ENCODE peak calls at places on chromosomes 3 and 15, in nine cellular contexts. One of them, this sample, is unnamed.

GRCh38 chr3:72068621-72069020 is 283.7 kb upstream of the PROK2 start:
- DNase-seq in bronchial epithelial cell: no peak
- DNase-seq in omental fat pad: no peak
- DNase-seq in B cell: no peak
- DNase-seq in transverse colon: no peak
- DNase-seq in mucosa of descending colon: no peak
- DNase-seq in nephron progenitor cell: no peak
- DNase-seq in BJ: no peak
- DNase-seq in cardiac fibroblast: peak; percentile 24
- DNase-seq in this sample: no peak

GRCh38 chr15:72515591-72516389 is 41.7 kb downstream of the ARIH1 start:
- DNase-seq in bronchial epithelial cell: no peak
- DNase-seq in omental fat pad: no peak
- DNase-seq in B cell: no peak
- DNase-seq in transverse colon: no peak
- DNase-seq in mucosa of descending colon: no peak
- DNase-seq in nephron progenitor cell: no peak
- DNase-seq in BJ: peak; percentile 24
- DNase-seq in cardiac fibroblast: peak; percentile 35
- DNase-seq in this sample: no peak

GRCh38 chr3:192825657-192826200 is 91.9 kb downstream of the MB21D2 start:
- DNase-seq in bronchial epithelial cell: peak; percentile 76
- DNase-seq in omental fat pad: no peak
- DNase-seq in B cell: no peak
- DNase-seq in transverse colon: peak; percentile 9
- DNase-seq in mucosa of descending colon: peak; percentile 47
- DNase-seq in nephron progenitor cell: no peak
- DNase-seq in BJ: no peak
- DNase-seq in cardiac fibroblast: peak; percentile 73
- DNase-seq in this sample: no peak

GRCh38 chr3:12963184-12963868 is 109.9 kb downstream of the IQSEC1 start:
- DNase-seq in bronchial epithelial cell: no peak
- DNase-seq in omental fat pad: no peak
- DNase-seq in B cell: no peak
- DNase-seq in transverse colon: no peak
- DNase-seq in mucosa of descending colon: no peak
- DNase-seq in nephron progenitor cell: no peak
- DNase-seq in BJ: no peak
- DNase-seq in cardiac fibroblast: no peak
- DNase-seq in this sample: no peak

GRCh38 chr15:66706225-66706732 is 4.2 kb downstream of the SMAD6 start:
- DNase-seq in bronchial epithelial cell: no peak
- DNase-seq in omental fat pad: no peak
- DNase-seq in B cell: no peak
- DNase-seq in transverse colon: no peak
- DNase-seq in mucosa of descending colon: no peak
- DNase-seq in nephron progenitor cell: peak; percentile 65
- DNase-seq in BJ: no peak
- DNase-seq in cardiac fibroblast: no peak
- DNase-seq in this sample: no peak

GRCh38 chr3:157913751-157914150 is 192.5 kb downstream of the SHOX2 start:
- DNase-seq in bronchial epithelial cell: no peak
- DNase-seq in omental fat pad: no peak
- DNase-seq in B cell: no peak
- DNase-seq in transverse colon: no peak
- DNase-seq in mucosa of descending colon: peak; percentile 7
- DNase-seq in nephron progenitor cell: no peak
- DNase-seq in BJ: peak; percentile 62
- DNase-seq in cardiac fibroblast: peak; percentile 36
- DNase-seq in this sample: no peak

GRCh38 chr3:45021936-45022335 is 4.2 kb upstream of the CLEC3B start:
- DNase-seq in bronchial epithelial cell: no peak
- DNase-seq in omental fat pad: no peak
- DNase-seq in B cell: no peak
- DNase-seq in transverse colon: no peak
- DNase-seq in mucosa of descending colon: no peak
- DNase-seq in nephron progenitor cell: no peak
- DNase-seq in BJ: no peak
- DNase-seq in cardiac fibroblast: peak; percentile 19
- DNase-seq in this sample: no peak

GRCh38 chr3:171346011-171346410 is 114.2 kb downstream of the TNIK start:
- DNase-seq in bronchial epithelial cell: no peak
- DNase-seq in omental fat pad: no peak
- DNase-seq in B cell: no peak
- DNase-seq in transverse colon: no peak
- DNase-seq in mucosa of descending colon: no peak
- DNase-seq in nephron progenitor cell: no peak
- DNase-seq in BJ: no peak
- DNase-seq in cardiac fibroblast: no peak
- DNase-seq in this sample: no peak

GRCh38 chr3:62365311-62366092 is 7.8 kb downstream of the FEZF2 start:
- DNase-seq in bronchial epithelial cell: no peak
- DNase-seq in omental fat pad: no peak
- DNase-seq in B cell: no peak
- DNase-seq in transverse colon: no peak
- DNase-seq in mucosa of descending colon: no peak
- DNase-seq in nephron progenitor cell: no peak
- DNase-seq in BJ: no peak
- DNase-seq in cardiac fibroblast: no peak
- DNase-seq in this sample: no peak

GRCh38 chr3:99990179-99990578 is 124.1 kb downstream of the FILIP1L start:
- DNase-seq in bronchial epithelial cell: no peak
- DNase-seq in omental fat pad: no peak
- DNase-seq in B cell: no peak
- DNase-seq in transverse colon: no peak
- DNase-seq in mucosa of descending colon: no peak
- DNase-seq in nephron progenitor cell: no peak
- DNase-seq in BJ: no peak
- DNase-seq in cardiac fibroblast: no peak
- DNase-seq in this sample: no peak

GRCh38 chr15:37015476-37015875 is 84.9 kb downstream of the MEIS2 start:
- DNase-seq in bronchial epithelial cell: no peak
- DNase-seq in omental fat pad: no peak
- DNase-seq in B cell: no peak
- DNase-seq in transverse colon: no peak
- DNase-seq in mucosa of descending colon: no peak
- DNase-seq in nephron progenitor cell: no peak
- DNase-seq in BJ: no peak
- DNase-seq in cardiac fibroblast: peak; percentile 9
- DNase-seq in this sample: no peak

GRCh38 chr3:163971861-163972260 is 1106.4 kb downstream of the SI start:
- DNase-seq in bronchial epithelial cell: peak; percentile 49
- DNase-seq in omental fat pad: no peak
- DNase-seq in B cell: no peak
- DNase-seq in transverse colon: no peak
- DNase-seq in mucosa of descending colon: no peak
- DNase-seq in nephron progenitor cell: no peak
- DNase-seq in BJ: no peak
- DNase-seq in cardiac fibroblast: peak; percentile 1
- DNase-seq in this sample: no peak

GRCh38 chr3:23996058-23996457 is 51.0 kb downstream of the NR1D2 start:
- DNase-seq in bronchial epithelial cell: no peak
- DNase-seq in omental fat pad: no peak
- DNase-seq in B cell: no peak
- DNase-seq in transverse colon: no peak
- DNase-seq in mucosa of descending colon: no peak
- DNase-seq in nephron progenitor cell: no peak
- DNase-seq in BJ: no peak
- DNase-seq in cardiac fibroblast: no peak
- DNase-seq in this sample: no peak

GRCh38 chr3:45464336-45464809 is 76.0 kb downstream of the LARS2 start:
- DNase-seq in bronchial epithelial cell: no peak
- DNase-seq in omental fat pad: no peak
- DNase-seq in B cell: peak; percentile 19
- DNase-seq in transverse colon: peak; percentile 19
- DNase-seq in mucosa of descending colon: peak; percentile 51
- DNase-seq in nephron progenitor cell: peak; percentile 70
- DNase-seq in BJ: no peak
- DNase-seq in cardiac fibroblast: peak; percentile 31
- DNase-seq in this sample: no peak

GRCh38 chr3:44477312-44478030 is at the start of gene ZNF445:
- DNase-seq in bronchial epithelial cell: peak; percentile 43
- DNase-seq in omental fat pad: peak; percentile 38
- DNase-seq in B cell: peak; percentile 86
- DNase-seq in transverse colon: peak; percentile 82
- DNase-seq in mucosa of descending colon: peak; percentile 77
- DNase-seq in nephron progenitor cell: peak; percentile 86
- DNase-seq in BJ: peak; percentile 7
- DNase-seq in cardiac fibroblast: peak; percentile 81
- DNase-seq in this sample: peak; percentile 89

GRCh38 chr3:183195266-183195665 is 32.7 kb upstream of the LAMP3 start:
- DNase-seq in bronchial epithelial cell: no peak
- DNase-seq in omental fat pad: no peak
- DNase-seq in B cell: no peak
- DNase-seq in transverse colon: no peak
- DNase-seq in mucosa of descending colon: no peak
- DNase-seq in nephron progenitor cell: no peak
- DNase-seq in BJ: no peak
- DNase-seq in cardiac fibroblast: no peak
- DNase-seq in this sample: no peak

GRCh38 chr15:31554261-31554660 is 227.6 kb downstream of the KLF13 start:
- DNase-seq in bronchial epithelial cell: no peak
- DNase-seq in omental fat pad: no peak
- DNase-seq in B cell: no peak
- DNase-seq in transverse colon: no peak
- DNase-seq in mucosa of descending colon: peak; percentile 12
- DNase-seq in nephron progenitor cell: no peak
- DNase-seq in BJ: peak; percentile 34
- DNase-seq in cardiac fibroblast: peak; percentile 87
- DNase-seq in this sample: no peak

GRCh38 chr3:11641316-11641682 is 2.4 kb downstream of the VGLL4 start:
- DNase-seq in bronchial epithelial cell: no peak
- DNase-seq in omental fat pad: no peak
- DNase-seq in B cell: no peak
- DNase-seq in transverse colon: no peak
- DNase-seq in mucosa of descending colon: no peak
- DNase-seq in nephron progenitor cell: no peak
- DNase-seq in BJ: no peak
- DNase-seq in cardiac fibroblast: no peak
- DNase-seq in this sample: no peak
- TF ChIP-seq CTCF in bronchial epithelial cell: no peak
- TF ChIP-seq CTCF in omental fat pad: no peak
- TF ChIP-seq CTCF in B cell: no peak
- TF ChIP-seq CTCF in transverse colon: no peak
- TF ChIP-seq CTCF in mucosa of descending colon: no peak
- TF ChIP-seq CTCF in nephron progenitor cell: no peak
- TF ChIP-seq CTCF in BJ: no peak
- TF ChIP-seq CTCF in cardiac fibroblast: no peak
- TF ChIP-seq CTCF in this sample: no peak

GRCh38 chr15:58517252-58517681 is 85.5 kb downstream of the LIPC start:
- DNase-seq in bronchial epithelial cell: no peak
- DNase-seq in omental fat pad: no peak
- DNase-seq in B cell: no peak
- DNase-seq in transverse colon: no peak
- DNase-seq in mucosa of descending colon: no peak
- DNase-seq in nephron progenitor cell: no peak
- DNase-seq in BJ: no peak
- DNase-seq in cardiac fibroblast: no peak
- DNase-seq in this sample: no peak
- TF ChIP-seq CTCF in bronchial epithelial cell: no peak
- TF ChIP-seq CTCF in omental fat pad: no peak
- TF ChIP-seq CTCF in B cell: no peak
- TF ChIP-seq CTCF in transverse colon: no peak
- TF ChIP-seq CTCF in mucosa of descending colon: no peak
- TF ChIP-seq CTCF in nephron progenitor cell: no peak
- TF ChIP-seq CTCF in BJ: no peak
- TF ChIP-seq CTCF in cardiac fibroblast: no peak
- TF ChIP-seq CTCF in this sample: no peak

GRCh38 chr3:42750834-42751233 is 22.2 kb downstream of the CCDC13 start:
- DNase-seq in bronchial epithelial cell: no peak
- DNase-seq in omental fat pad: no peak
- DNase-seq in B cell: no peak
- DNase-seq in transverse colon: no peak
- DNase-seq in mucosa of descending colon: no peak
- DNase-seq in nephron progenitor cell: no peak
- DNase-seq in BJ: no peak
- DNase-seq in cardiac fibroblast: no peak
- DNase-seq in this sample: no peak

GRCh38 chr3:42747581-42747980 is 25.5 kb downstream of the CCDC13 start:
- DNase-seq in bronchial epithelial cell: peak; percentile 14
- DNase-seq in omental fat pad: no peak
- DNase-seq in B cell: no peak
- DNase-seq in transverse colon: no peak
- DNase-seq in mucosa of descending colon: no peak
- DNase-seq in nephron progenitor cell: no peak
- DNase-seq in BJ: no peak
- DNase-seq in cardiac fibroblast: no peak
- DNase-seq in this sample: no peak

GRCh38 chr3:42751609-42752008 is 21.4 kb downstream of the CCDC13 start:
- DNase-seq in bronchial epithelial cell: no peak
- DNase-seq in omental fat pad: no peak
- DNase-seq in B cell: no peak
- DNase-seq in transverse colon: no peak
- DNase-seq in mucosa of descending colon: no peak
- DNase-seq in nephron progenitor cell: no peak
- DNase-seq in BJ: no peak
- DNase-seq in cardiac fibroblast: no peak
- DNase-seq in this sample: no peak

GRCh38 chr3:42749025-42749752 is 23.9 kb downstream of the CCDC13 start:
- DNase-seq in bronchial epithelial cell: no peak
- DNase-seq in omental fat pad: no peak
- DNase-seq in B cell: no peak
- DNase-seq in transverse colon: peak; percentile 22
- DNase-seq in mucosa of descending colon: no peak
- DNase-seq in nephron progenitor cell: no peak
- DNase-seq in BJ: no peak
- DNase-seq in cardiac fibroblast: no peak
- DNase-seq in this sample: no peak

GRCh38 chr3:42749753-42750231 is 23.3 kb downstream of the CCDC13 start:
- DNase-seq in bronchial epithelial cell: no peak
- DNase-seq in omental fat pad: no peak
- DNase-seq in B cell: no peak
- DNase-seq in transverse colon: no peak
- DNase-seq in mucosa of descending colon: no peak
- DNase-seq in nephron progenitor cell: no peak
- DNase-seq in BJ: no peak
- DNase-seq in cardiac fibroblast: peak; percentile 17
- DNase-seq in this sample: peak; percentile 56
- TF ChIP-seq CTCF in bronchial epithelial cell: peak; percentile 76
- TF ChIP-seq CTCF in omental fat pad: no peak
- TF ChIP-seq CTCF in B cell: peak; percentile 14
- TF ChIP-seq CTCF in transverse colon: no peak
- TF ChIP-seq CTCF in mucosa of descending colon: no peak
- TF ChIP-seq CTCF in nephron progenitor cell: peak; percentile 18
- TF ChIP-seq CTCF in BJ: peak; percentile 72
- TF ChIP-seq CTCF in cardiac fibroblast: peak; percentile 41
- TF ChIP-seq CTCF in this sample: peak; percentile 25

GRCh38 chr15:84022516-84022915 is 213.1 kb upstream of the GOLGA6L4 start:
- DNase-seq in bronchial epithelial cell: no peak
- DNase-seq in omental fat pad: no peak
- DNase-seq in B cell: no peak
- DNase-seq in transverse colon: no peak
- DNase-seq in mucosa of descending colon: no peak
- DNase-seq in nephron progenitor cell: no peak
- DNase-seq in BJ: no peak
- DNase-seq in cardiac fibroblast: no peak
- DNase-seq in this sample: no peak

DNA sequence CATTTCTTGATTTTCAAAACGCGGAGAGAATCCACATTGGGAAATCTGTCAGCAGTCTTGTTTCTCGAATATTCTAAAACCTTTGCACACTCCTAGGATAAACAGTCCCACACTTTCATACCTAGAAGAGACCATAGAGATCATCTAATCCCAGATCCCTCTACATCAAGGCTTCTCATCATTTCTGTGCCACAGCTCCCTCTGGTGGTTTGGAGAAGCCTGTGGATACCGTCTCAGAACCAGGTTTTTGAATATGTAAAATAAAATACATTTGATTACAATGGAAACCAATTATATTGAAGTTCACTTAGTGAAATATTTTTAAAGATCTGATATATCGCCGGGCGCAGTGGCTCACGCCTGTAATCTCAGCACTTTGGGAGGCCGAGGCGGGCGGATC is 211.9 kb upstream of the GOLGA6L4 start:
- DNase-seq in bronchial epithelial cell: peak; percentile 37
- DNase-seq in omental fat pad: no peak
- DNase-seq in B cell: no peak
- DNase-seq in transverse colon: peak; percentile 15
- DNase-seq in mucosa of descending colon: peak; percentile 39
- DNase-seq in nephron progenitor cell: peak; percentile 16
- DNase-seq in BJ: no peak
- DNase-seq in cardiac fibroblast: peak; percentile 64
- DNase-seq in this sample: peak; percentile 55
- TF ChIP-seq CTCF in bronchial epithelial cell: peak; percentile 45
- TF ChIP-seq CTCF in omental fat pad: no peak
- TF ChIP-seq CTCF in B cell: peak; percentile 46
- TF ChIP-seq CTCF in transverse colon: no peak
- TF ChIP-seq CTCF in mucosa of descending colon: no peak
- TF ChIP-seq CTCF in nephron progenitor cell: peak; percentile 44
- TF ChIP-seq CTCF in BJ: peak; percentile 40
- TF ChIP-seq CTCF in cardiac fibroblast: peak; percentile 69
- TF ChIP-seq CTCF in this sample: peak; percentile 24